ENCODE peak calls at places on chromosomes 4 and X, in eight cellular contexts. One of them, this sample, is unnamed.

GRCh38 chrX:24189490-24189889 is 40.0 kb downstream of the ZFX start:
- DNase-seq in hepatocyte: no peak
- DNase-seq in MM.1S: no peak
- DNase-seq in SK-N-SH: no peak
- DNase-seq in OCI-LY7: no peak
- DNase-seq in PC-3: no peak
- DNase-seq in neural progenitor cell: no peak
- DNase-seq in GM23248: no peak
- DNase-seq in this sample: no peak

GRCh38 chrX:74902806-74903205 is 22.4 kb downstream of the NEXMIF start:
- DNase-seq in PC-3: no peak
- DNase-seq in GM23248: no peak
- DNase-seq in neural progenitor cell: no peak
- DNase-seq in SK-N-SH: no peak
- DNase-seq in OCI-LY7: no peak
- DNase-seq in hepatocyte: no peak
- DNase-seq in MM.1S: no peak
- DNase-seq in this sample: peak; percentile 0

GRCh38 chr4:34091451-34091850 is 2152.9 kb downstream of the ARAP2 start:
- DNase-seq in GM23248: no peak
- DNase-seq in neural progenitor cell: no peak
- DNase-seq in OCI-LY7: no peak
- DNase-seq in hepatocyte: no peak
- DNase-seq in PC-3: no peak
- DNase-seq in MM.1S: peak; percentile 31
- DNase-seq in SK-N-SH: no peak
- DNase-seq in this sample: no peak

GRCh38 chr4:120722655-120723054 is 199.9 kb downstream of the PRDM5 start:
- DNase-seq in hepatocyte: no peak
- DNase-seq in OCI-LY7: no peak
- DNase-seq in SK-N-SH: no peak
- DNase-seq in neural progenitor cell: no peak
- DNase-seq in MM.1S: no peak
- DNase-seq in PC-3: no peak
- DNase-seq in GM23248: no peak
- DNase-seq in this sample: no peak

GRCh38 chrX:125646195-125646594 is 326.5 kb downstream of the TEX13C start:
- DNase-seq in GM23248: peak; percentile 0
- DNase-seq in PC-3: peak; percentile 1
- DNase-seq in SK-N-SH: no peak
- DNase-seq in OCI-LY7: peak; percentile 13
- DNase-seq in neural progenitor cell: no peak
- DNase-seq in hepatocyte: no peak
- DNase-seq in MM.1S: peak; percentile 9
- DNase-seq in this sample: peak; percentile 19

GRCh38 chr4:128229458-128229805 is 58.2 kb downstream of the PGRMC2 start:
- DNase-seq in hepatocyte: no peak
- DNase-seq in GM23248: peak; percentile 24
- DNase-seq in PC-3: peak; percentile 34
- DNase-seq in SK-N-SH: no peak
- DNase-seq in MM.1S: no peak
- DNase-seq in OCI-LY7: no peak
- DNase-seq in neural progenitor cell: no peak
- DNase-seq in this sample: no peak

GRCh38 chrX:109632906-109633504 is 8.0 kb upstream of the KCNE5 start:
- DNase-seq in OCI-LY7: peak; percentile 6
- DNase-seq in GM23248: peak; percentile 50
- DNase-seq in SK-N-SH: peak; percentile 34
- DNase-seq in PC-3: peak; percentile 52
- DNase-seq in MM.1S: peak; percentile 6
- DNase-seq in neural progenitor cell: peak; percentile 36
- DNase-seq in hepatocyte: peak; percentile 30
- DNase-seq in this sample: peak; percentile 50

GRCh38 chr4:98148856-98149255 is 5.6 kb upstream of the STPG2 start:
- DNase-seq in OCI-LY7: no peak
- DNase-seq in hepatocyte: no peak
- DNase-seq in GM23248: no peak
- DNase-seq in SK-N-SH: no peak
- DNase-seq in MM.1S: no peak
- DNase-seq in neural progenitor cell: no peak
- DNase-seq in PC-3: peak; percentile 86
- DNase-seq in this sample: no peak

GRCh38 chrX:108090474-108091265 is 672 bp downstream of the PSMD10 start:
- DNase-seq in neural progenitor cell: no peak
- DNase-seq in GM23248: peak; percentile 62
- DNase-seq in PC-3: peak; percentile 5
- DNase-seq in SK-N-SH: no peak
- DNase-seq in MM.1S: no peak
- DNase-seq in OCI-LY7: no peak
- DNase-seq in hepatocyte: no peak
- DNase-seq in this sample: no peak

GRCh38 chrX:108091266-108091877 is at the start of the genes ATG4A and PSMD10:
- DNase-seq in hepatocyte: peak; percentile 94
- DNase-seq in GM23248: peak; percentile 96
- DNase-seq in MM.1S: peak; percentile 92
- DNase-seq in SK-N-SH: peak; percentile 73
- DNase-seq in neural progenitor cell: peak; percentile 96
- DNase-seq in PC-3: peak; percentile 96
- DNase-seq in OCI-LY7: peak; percentile 91
- DNase-seq in this sample: peak; percentile 96

GRCh38 chrX:108087792-108088191 is 3.5 kb downstream of the PSMD10 start:
- DNase-seq in neural progenitor cell: no peak
- DNase-seq in GM23248: no peak
- DNase-seq in PC-3: no peak
- DNase-seq in hepatocyte: no peak
- DNase-seq in OCI-LY7: no peak
- DNase-seq in SK-N-SH: no peak
- DNase-seq in MM.1S: no peak
- DNase-seq in this sample: no peak

GRCh38 chrX:108088511-108088910 is 2.8 kb downstream of the PSMD10 start:
- DNase-seq in MM.1S: no peak
- DNase-seq in GM23248: no peak
- DNase-seq in SK-N-SH: no peak
- DNase-seq in PC-3: no peak
- DNase-seq in hepatocyte: peak; percentile 10
- DNase-seq in OCI-LY7: no peak
- DNase-seq in neural progenitor cell: no peak
- DNase-seq in this sample: no peak

DNA sequence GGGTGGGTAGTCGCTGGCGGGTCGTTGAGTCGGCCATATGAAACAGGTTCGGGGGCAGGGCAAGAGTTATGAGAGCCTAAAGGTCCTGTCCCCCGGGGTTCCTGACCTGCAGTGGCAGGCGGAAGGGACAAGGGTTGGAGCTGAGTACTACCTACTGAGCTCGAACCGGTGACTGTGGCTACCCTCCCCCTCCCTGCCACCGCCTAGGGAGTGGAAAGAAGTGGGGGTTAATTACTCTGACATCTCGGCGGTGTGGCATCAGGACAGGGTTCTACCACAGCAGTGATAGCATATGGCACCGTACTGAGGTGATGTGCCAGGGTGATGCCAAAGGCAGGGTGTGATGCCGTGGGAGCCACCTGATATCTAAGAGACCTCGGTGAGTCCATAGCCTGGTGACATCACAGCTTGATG is 307 bp downstream of the ATG4A start:
- DNase-seq in PC-3: peak; percentile 21
- DNase-seq in MM.1S: peak; percentile 23
- DNase-seq in SK-N-SH: no peak
- DNase-seq in neural progenitor cell: no peak
- DNase-seq in GM23248: peak; percentile 33
- DNase-seq in OCI-LY7: no peak
- DNase-seq in hepatocyte: no peak
- DNase-seq in this sample: no peak
- TF ChIP-seq EZH2phosphoT487 in PC-3: no peak
- TF ChIP-seq EZH2phosphoT487 in MM.1S: no peak
- TF ChIP-seq EZH2phosphoT487 in SK-N-SH: no peak
- TF ChIP-seq EZH2phosphoT487 in neural progenitor cell: no peak
- TF ChIP-seq EZH2phosphoT487 in GM23248: no peak
- TF ChIP-seq EZH2phosphoT487 in OCI-LY7: no peak
- TF ChIP-seq EZH2phosphoT487 in hepatocyte: no peak
- TF ChIP-seq EZH2phosphoT487 in this sample: no peak

GRCh38 chr4:54658321-54659093 is 750 bp downstream of the KIT start:
- DNase-seq in GM23248: peak; percentile 67
- DNase-seq in OCI-LY7: no peak
- DNase-seq in MM.1S: peak; percentile 65
- DNase-seq in SK-N-SH: peak; percentile 78
- DNase-seq in PC-3: peak; percentile 36
- DNase-seq in hepatocyte: peak; percentile 70
- DNase-seq in neural progenitor cell: peak; percentile 77
- DNase-seq in this sample: peak; percentile 65

GRCh38 chr4:54660145-54660535 is 2.4 kb downstream of the KIT start:
- DNase-seq in GM23248: no peak
- DNase-seq in OCI-LY7: no peak
- DNase-seq in MM.1S: no peak
- DNase-seq in SK-N-SH: no peak
- DNase-seq in neural progenitor cell: no peak
- DNase-seq in hepatocyte: no peak
- DNase-seq in PC-3: peak; percentile 42
- DNase-seq in this sample: no peak

GRCh38 chr4:54657194-54657555 is 582 bp upstream of the KIT start:
- DNase-seq in OCI-LY7: no peak
- DNase-seq in SK-N-SH: peak; percentile 14
- DNase-seq in hepatocyte: no peak
- DNase-seq in neural progenitor cell: peak; percentile 42
- DNase-seq in PC-3: no peak
- DNase-seq in GM23248: no peak
- DNase-seq in MM.1S: no peak
- DNase-seq in this sample: peak; percentile 65

GRCh38 chr4:54659213-54660144 is 1.7 kb downstream of the KIT start:
- DNase-seq in SK-N-SH: peak; percentile 32
- DNase-seq in neural progenitor cell: peak; percentile 69
- DNase-seq in GM23248: no peak
- DNase-seq in hepatocyte: peak; percentile 20
- DNase-seq in MM.1S: no peak
- DNase-seq in PC-3: no peak
- DNase-seq in OCI-LY7: no peak
- DNase-seq in this sample: peak; percentile 26

DNA sequence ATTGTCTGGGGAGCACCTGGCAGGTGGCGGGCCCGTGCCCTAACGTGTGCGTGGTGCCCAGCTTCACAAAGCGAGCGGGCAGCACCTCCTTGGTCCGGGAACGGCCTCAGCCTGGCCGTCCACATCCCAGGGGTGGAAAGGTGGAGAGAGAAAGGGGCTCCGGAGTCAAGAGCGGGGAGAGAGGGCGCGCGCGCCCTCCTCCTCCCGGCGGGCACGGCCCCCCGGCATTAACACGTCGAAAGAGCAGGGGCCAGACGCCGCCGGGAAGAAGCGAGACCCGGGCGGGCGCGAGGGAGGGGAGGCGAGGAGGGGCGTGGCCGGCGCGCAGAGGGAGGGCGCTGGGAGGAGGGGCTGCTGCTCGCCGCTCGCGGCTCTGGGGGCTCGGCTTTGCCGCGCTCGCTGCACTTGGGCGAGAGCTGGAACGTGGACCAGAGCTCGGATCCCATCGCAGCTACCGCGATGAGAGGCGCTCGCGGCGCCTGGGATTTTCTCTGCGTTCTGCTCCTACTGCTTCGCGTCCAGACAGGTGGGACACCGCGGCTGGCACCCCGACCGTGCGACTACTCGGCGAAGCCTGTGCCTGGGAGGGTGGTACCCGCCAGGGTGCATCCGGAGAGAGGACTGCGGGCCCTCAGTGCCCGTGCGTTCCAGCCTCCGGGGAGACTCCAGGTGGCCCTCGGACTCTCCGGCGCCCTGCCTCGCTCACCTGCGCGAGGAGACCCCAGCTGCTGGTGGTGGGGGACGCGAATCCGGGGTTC is at the start of gene KIT:
- DNase-seq in SK-N-SH: peak; percentile 89
- DNase-seq in PC-3: no peak
- DNase-seq in hepatocyte: peak; percentile 75
- DNase-seq in OCI-LY7: no peak
- DNase-seq in GM23248: peak; percentile 65
- DNase-seq in neural progenitor cell: peak; percentile 90
- DNase-seq in MM.1S: no peak
- DNase-seq in this sample: peak; percentile 93
- H3K4me2 ChIP-seq in SK-N-SH: peak within 1 kb of the TSS; percentile 91
- H3K4me2 ChIP-seq in PC-3: peak within 1 kb of the TSS; percentile 80
- H3K4me2 ChIP-seq in hepatocyte: peak within 1 kb of the TSS; percentile 100
- H3K4me2 ChIP-seq in OCI-LY7: no peak within 1 kb of the TSS
- H3K4me2 ChIP-seq in GM23248: peak within 1 kb of the TSS; percentile 78
- H3K4me2 ChIP-seq in neural progenitor cell: peak within 1 kb of the TSS; percentile 90
- H3K4me2 ChIP-seq in MM.1S: peak within 1 kb of the TSS; percentile 98
- H3K4me2 ChIP-seq in this sample: peak within 1 kb of the TSS; percentile 100

DNA sequence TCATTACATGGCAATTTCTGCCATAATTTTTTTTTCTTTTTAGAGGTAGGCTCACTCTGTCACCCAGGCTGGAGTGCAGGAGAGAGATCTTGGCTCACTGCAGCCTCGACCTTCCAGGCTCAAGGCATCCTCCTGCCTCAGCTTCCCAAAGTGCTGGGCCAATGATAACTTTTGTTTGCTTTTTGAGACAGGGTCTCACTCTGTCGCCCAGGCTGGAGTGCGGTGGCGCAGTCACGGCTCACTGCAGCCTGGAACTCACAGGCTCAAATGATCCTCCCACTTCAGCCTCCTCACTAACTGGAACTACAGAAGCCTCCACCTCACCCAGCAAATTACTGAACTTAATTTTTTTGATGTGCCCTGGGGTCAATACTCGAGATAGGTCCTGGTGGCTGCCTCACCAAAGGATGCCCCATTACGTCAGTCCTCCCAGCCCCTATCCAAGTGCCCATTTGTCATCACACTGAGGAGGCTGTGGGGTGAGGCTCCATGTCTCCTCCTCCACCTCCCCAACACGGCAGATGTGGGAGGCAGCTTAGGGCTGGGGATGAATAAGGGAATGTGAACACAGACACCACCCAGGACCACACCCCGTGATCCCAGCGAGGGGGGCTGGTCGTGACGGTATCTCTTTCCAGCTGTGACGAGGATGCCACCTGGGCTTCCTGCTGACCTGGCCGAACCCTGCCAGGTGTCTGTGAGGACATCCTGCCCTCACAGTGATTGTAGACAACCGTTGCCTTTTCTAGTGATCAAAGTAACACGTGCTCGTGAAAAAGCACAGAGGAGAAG is 12.4 kb upstream of the NKX1-1 start:
- DNase-seq in SK-N-SH: no peak
- DNase-seq in GM23248: no peak
- DNase-seq in neural progenitor cell: no peak
- DNase-seq in MM.1S: no peak
- DNase-seq in PC-3: no peak
- DNase-seq in OCI-LY7: no peak
- DNase-seq in hepatocyte: no peak
- DNase-seq in this sample: no peak
- TF ChIP-seq EZH2phosphoT487 in SK-N-SH: no peak
- TF ChIP-seq EZH2phosphoT487 in GM23248: no peak
- TF ChIP-seq EZH2phosphoT487 in neural progenitor cell: no peak
- TF ChIP-seq EZH2phosphoT487 in MM.1S: no peak
- TF ChIP-seq EZH2phosphoT487 in PC-3: no peak
- TF ChIP-seq EZH2phosphoT487 in OCI-LY7: no peak
- TF ChIP-seq EZH2phosphoT487 in hepatocyte: no peak
- TF ChIP-seq EZH2phosphoT487 in this sample: no peak

GRCh38 chr4:183204793-183205192 is 105.7 kb downstream of the WWC2 start:
- DNase-seq in PC-3: no peak
- DNase-seq in OCI-LY7: no peak
- DNase-seq in GM23248: no peak
- DNase-seq in MM.1S: no peak
- DNase-seq in SK-N-SH: no peak
- DNase-seq in hepatocyte: no peak
- DNase-seq in neural progenitor cell: no peak
- DNase-seq in this sample: no peak

GRCh38 chr4:183197140-183197539 is 98.1 kb downstream of the WWC2 start:
- DNase-seq in SK-N-SH: no peak
- DNase-seq in GM23248: no peak
- DNase-seq in PC-3: no peak
- DNase-seq in MM.1S: no peak
- DNase-seq in neural progenitor cell: no peak
- DNase-seq in OCI-LY7: no peak
- DNase-seq in hepatocyte: no peak
- DNase-seq in this sample: no peak

GRCh38 chr4:183201331-183201730 is 102.3 kb downstream of the WWC2 start:
- DNase-seq in neural progenitor cell: no peak
- DNase-seq in OCI-LY7: no peak
- DNase-seq in PC-3: peak; percentile 88
- DNase-seq in SK-N-SH: no peak
- DNase-seq in MM.1S: no peak
- DNase-seq in GM23248: peak; percentile 95
- DNase-seq in hepatocyte: no peak
- DNase-seq in this sample: no peak

GRCh38 chr4:183205193-183205592 is 106.1 kb downstream of the WWC2 start:
- DNase-seq in MM.1S: no peak
- DNase-seq in hepatocyte: no peak
- DNase-seq in neural progenitor cell: no peak
- DNase-seq in OCI-LY7: no peak
- DNase-seq in SK-N-SH: no peak
- DNase-seq in GM23248: no peak
- DNase-seq in PC-3: no peak
- DNase-seq in this sample: no peak

GRCh38 chr4:183200453-183200852 is 101.4 kb downstream of the WWC2 start:
- DNase-seq in hepatocyte: no peak
- DNase-seq in neural progenitor cell: peak; percentile 44
- DNase-seq in GM23248: peak; percentile 97
- DNase-seq in OCI-LY7: no peak
- DNase-seq in MM.1S: no peak
- DNase-seq in SK-N-SH: no peak
- DNase-seq in PC-3: peak; percentile 91
- DNase-seq in this sample: no peak
- H3K4me2 ChIP-seq in hepatocyte: no peak overlapping the region
- H3K4me2 ChIP-seq in neural progenitor cell: no peak overlapping the region
- H3K4me2 ChIP-seq in GM23248: peak overlapping the region; percentile 66
- H3K4me2 ChIP-seq in OCI-LY7: no peak overlapping the region
- H3K4me2 ChIP-seq in MM.1S: no peak overlapping the region
- H3K4me2 ChIP-seq in SK-N-SH: peak overlapping the region; percentile 42
- H3K4me2 ChIP-seq in PC-3: peak overlapping the region; percentile 68
- H3K4me2 ChIP-seq in this sample: no peak overlapping the region